ENCODE peak calls at places on chromosome 13, in nine cellular contexts. T is stimulated activated CD4-positive, alpha-beta T cell treated with anti-CD3 and anti-CD28 coated beads, TNF-alpha, amount 100 ng/mL, for 48 hours; K is cardiac fibroblast; W is heart right ventricle; S is endothelial cell; D is fibroblast of pulmonary artery; G is colonic mucosa; V is NCI-H2171; E is hepatocyte. U is an unnamed sample.

GRCh38 chr13:108769213-108770070 is 140.0 kb downstream of the MYO16 start:
- DNase-seq in T (no peak), K (no peak), W (no peak), S (no peak), D (peak; percentile 1), G (no peak), V (no peak), E (peak; percentile 46), U (no peak)

GRCh38 chr13:113849546-113849945 is 14.3 kb downstream of the GAS6 start:
- DNase-seq in T (no peak), K (no peak), W (no peak), S (no peak), D (no peak), G (peak; percentile 12), V (no peak), E (no peak), U (no peak)

GRCh38 chr13:111034811-111035210 is 80.3 kb upstream of the ARHGEF7 start:
- DNase-seq in T (no peak), K (no peak), W (no peak), S (no peak), D (peak; percentile 21), G (no peak), V (no peak), E (no peak), U (no peak)

GRCh38 chr13:74464656-74465055 is 330.5 kb upstream of the KLF12 start:
- DNase-seq in T (no peak), K (peak; percentile 11), W (peak; percentile 25), S (no peak), D (no peak), G (no peak), V (no peak), E (peak; percentile 8), U (no peak)

GRCh38 chr13:106151056-106151699 is 384.3 kb downstream of the EFNB2 start:
- DNase-seq in T (no peak), K (peak; percentile 90), W (no peak), S (no peak), D (peak; percentile 91), G (peak; percentile 41), V (no peak), E (peak; percentile 43), U (no peak)

GRCh38 chr13:109569938-109570711 is 216.3 kb downstream of the IRS2 start:
- DNase-seq in T (no peak), K (no peak), W (no peak), S (no peak), D (no peak), G (no peak), V (no peak), E (no peak), U (no peak)

GRCh38 chr13:43924549-43925245 is 45.0 kb downstream of the LACC1 start:
- DNase-seq in T (no peak), K (no peak), W (no peak), S (no peak), D (no peak), G (no peak), V (no peak), E (no peak), U (no peak)

GRCh38 chr13:77267362-77267761 is 59.5 kb downstream of the MYCBP2 start:
- DNase-seq in T (no peak), K (peak; percentile 3), W (no peak), S (no peak), D (no peak), G (no peak), V (no peak), E (no peak), U (no peak)

GRCh38 chr13:114161644-114162532 is 17.2 kb upstream of the CFAP97D2 start:
- DNase-seq in T (no peak), K (peak; percentile 82), W (peak; percentile 29), S (no peak), D (peak; percentile 80), G (peak; percentile 82), V (no peak), E (peak; percentile 55), U (no peak)

GRCh38 chr13:98508280-98509074 is 68.4 kb downstream of the STK24 start:
- DNase-seq in T (no peak), K (peak; percentile 63), W (no peak), S (no peak), D (peak; percentile 71), G (no peak), V (no peak), E (no peak), U (no peak)

GRCh38 chr13:100464006-100464405 is 124.6 kb downstream of the GGACT start:
- DNase-seq in T (no peak), K (peak; percentile 42), W (no peak), S (no peak), D (peak; percentile 22), G (no peak), V (no peak), E (no peak), U (no peak)

GRCh38 chr13:74217816-74218215 is 83.6 kb upstream of the KLF12 start:
- DNase-seq in T (no peak), K (peak; percentile 16), W (no peak), S (no peak), D (peak; percentile 25), G (no peak), V (no peak), E (no peak), U (no peak)

GRCh38 chr13:109869312-109870237 is 83.2 kb upstream of the IRS2 start:
- DNase-seq in T (no peak), K (peak; percentile 83), W (peak; percentile 80), S (no peak), D (peak; percentile 85), G (peak; percentile 47), V (peak; percentile 59), E (no peak), U (no peak)

GRCh38 chr13:110498327-110498726 is 63.2 kb downstream of the RAB20 start:
- DNase-seq in T (no peak), K (no peak), W (no peak), S (no peak), D (no peak), G (no peak), V (no peak), E (no peak), U (no peak)

GRCh38 chr13:33158830-33159229 is 126.7 kb downstream of the STARD13 start:
- DNase-seq in T (no peak), K (peak; percentile 49), W (no peak), S (no peak), D (peak; percentile 24), G (no peak), V (no peak), E (no peak), U (no peak)

GRCh38 chr13:106373304-106373988 is 162.0 kb downstream of the EFNB2 start:
- DNase-seq in T (no peak), K (peak; percentile 11), W (no peak), S (no peak), D (no peak), G (no peak), V (peak; percentile 97), E (no peak), U (no peak)

GRCh38 chr13:80337011-80337688 is 3.8 kb downstream of the SPRY2 start:
- DNase-seq in T (no peak), K (peak; percentile 41), W (no peak), S (no peak), D (peak; percentile 38), G (peak; percentile 35), V (no peak), E (peak; percentile 20), U (no peak)

GRCh38 chr13:90792335-90792734 is 555.2 kb upstream of the MIR17HG start:
- DNase-seq in T (no peak), K (no peak), W (no peak), S (no peak), D (no peak), G (no peak), V (no peak), E (no peak), U (no peak)

GRCh38 chr13:26660761-26661160 is 99.8 kb downstream of the GPR12 start:
- DNase-seq in T (no peak), K (no peak), W (no peak), S (no peak), D (no peak), G (no peak), V (no peak), E (no peak), U (no peak)

GRCh38 chr13:99307247-99307646 is at the start of gene GPR183:
- DNase-seq in T (no peak), K (peak; percentile 18), W (no peak), S (no peak), D (no peak), G (no peak), V (no peak), E (no peak), U (peak; percentile 40)

GRCh38 chr13:30006246-30006645 is 155.8 kb upstream of the UBL3 start:
- DNase-seq in T (no peak), K (no peak), W (no peak), S (no peak), D (no peak), G (no peak), V (no peak), E (no peak), U (no peak)

GRCh38 chr13:109667754-109668360 is 118.5 kb downstream of the IRS2 start:
- DNase-seq in T (no peak), K (no peak), W (no peak), S (no peak), D (no peak), G (no peak), V (no peak), E (no peak), U (no peak)

GRCh38 chr13:78596701-78597550 is 6.4 kb downstream of the POU4F1 start:
- DNase-seq in T (no peak), K (no peak), W (no peak), S (no peak), D (no peak), G (no peak), V (no peak), E (no peak), U (no peak)

GRCh38 chr13:33284916-33285315 is 639 bp downstream of the STARD13 start:
- DNase-seq in T (no peak), K (no peak), W (no peak), S (no peak), D (peak; percentile 53), G (no peak), V (no peak), E (peak; percentile 23), U (no peak)